ENCODE peak calls at places on chromosomes 7 and 10, in four cellular contexts. X, A, P and M are unnamed samples.

GRCh38 chr10:83562381-83562780 is 576.9 kb upstream of the GHITM start:
- DNase-seq in P (no peak), X (no peak), A (no peak), M (no peak)

GRCh38 chr7:34108150-34108549 is 202.8 kb downstream of the BMPER start:
- DNase-seq in A (no peak), X (no peak), P (no peak), M (no peak)

GRCh38 chr7:51647931-51648351 is 331.3 kb upstream of the COBL start:
- DNase-seq in P (no peak), A (peak; percentile 65), X (no peak), M (peak; percentile 80)

GRCh38 chr7:64867863-64868440 is 35.1 kb upstream of the ZNF273 start:
- DNase-seq in X (no peak), A (no peak), P (no peak), M (no peak)

GRCh38 chr7:28105234-28105633 is 75.4 kb downstream of the JAZF1 start:
- DNase-seq in A (no peak), P (no peak), X (no peak), M (no peak)

GRCh38 chr7:23680417-23681405 is 712 bp downstream of the FAM221A start:
- DNase-seq in X (no peak), P (peak; percentile 60), A (peak; percentile 63), M (no peak)

GRCh38 chr7:150514748-150515222 is at the start of gene GIMAP7:
- DNase-seq in X (no peak), P (no peak), A (no peak), M (no peak)

GRCh38 chr7:98206451-98207330 is 4.5 kb upstream of the BHLHA15 start:
- DNase-seq in P (no peak), A (peak; percentile 8), X (no peak), M (no peak)

GRCh38 chr7:142745783-142746182 is 3.5 kb upstream of the PRSS1 start:
- DNase-seq in A (no peak), X (no peak), P (no peak), M (peak; percentile 30)
- H3K4me3 ChIP-seq in A (no peak overlapping the region), X (no peak overlapping the region), P (no peak overlapping the region), M (no peak overlapping the region)

GRCh38 chr10:30055094-30055701 is 4.2 kb downstream of the JCAD start:
- DNase-seq in P (no peak), X (no peak), A (no peak), M (no peak)
- H3K27ac ChIP-seq in P (peak overlapping the region; percentile 95), X (peak overlapping the region; percentile 76), A (no peak overlapping the region), M (no peak overlapping the region)

DNA sequence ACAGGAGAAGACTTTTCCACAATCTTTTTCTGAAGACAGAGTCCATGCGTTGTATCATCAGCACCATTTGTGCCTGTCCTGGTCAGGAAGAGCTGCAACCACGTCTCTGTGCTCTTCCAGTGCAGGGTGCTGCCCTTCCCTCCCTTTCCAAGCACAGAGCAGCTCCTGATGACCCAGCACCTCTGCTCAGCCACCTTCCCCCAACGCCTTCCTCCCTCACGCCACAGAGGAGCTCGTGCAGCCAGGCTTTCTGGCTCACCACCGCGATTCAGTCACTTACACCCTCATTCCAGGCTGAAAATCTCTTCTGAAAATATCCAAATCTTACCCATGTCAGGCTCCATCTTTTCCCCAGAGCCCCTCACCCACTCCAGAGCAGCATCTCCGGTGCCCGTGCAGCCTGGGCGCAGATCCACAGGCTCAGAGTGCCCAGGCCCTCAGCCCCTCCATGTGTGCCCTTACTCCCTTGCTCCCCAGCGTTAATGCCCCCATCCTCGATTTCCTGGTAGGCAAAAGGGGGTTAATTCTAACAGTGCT is 181.5 kb downstream of the DIP2C start:
- DNase-seq in P (no peak), A (no peak), X (no peak), M (no peak)
- H3K4me3 ChIP-seq in P (no peak overlapping the region), A (no peak overlapping the region), X (no peak overlapping the region), M (no peak overlapping the region)

GRCh38 chr7:74174606-74175082 is 488 bp downstream of the EIF4H start:
- DNase-seq in A (peak; percentile 28), X (no peak), P (peak; percentile 27), M (peak; percentile 75)

GRCh38 chr7:74173866-74174605 is at the start of gene EIF4H:
- DNase-seq in P (peak; percentile 98), X (peak; percentile 84), A (peak; percentile 93), M (peak; percentile 94)

GRCh38 chr7:74173491-74173865 is 678 bp upstream of the EIF4H start:
- DNase-seq in A (no peak), P (no peak), X (no peak), M (no peak)

GRCh38 chr7:74175270-74175803 is 1.2 kb downstream of the EIF4H start:
- DNase-seq in P (no peak), X (no peak), A (no peak), M (no peak)

GRCh38 chr7:74173074-74173473 is 1.1 kb upstream of the EIF4H start:
- DNase-seq in A (no peak), P (no peak), X (no peak), M (no peak)
- H3K27ac ChIP-seq in A (peak overlapping the region; percentile 84), P (peak overlapping the region; percentile 98), X (no peak overlapping the region), M (no peak overlapping the region)

GRCh38 chr7:129713544-129713943 is 102.0 kb downstream of the NRF1 start:
- DNase-seq in A (no peak), P (no peak), X (no peak), M (no peak)
- H3K4me3 ChIP-seq in A (no peak overlapping the region), P (no peak overlapping the region), X (no peak overlapping the region), M (no peak overlapping the region)

DNA sequence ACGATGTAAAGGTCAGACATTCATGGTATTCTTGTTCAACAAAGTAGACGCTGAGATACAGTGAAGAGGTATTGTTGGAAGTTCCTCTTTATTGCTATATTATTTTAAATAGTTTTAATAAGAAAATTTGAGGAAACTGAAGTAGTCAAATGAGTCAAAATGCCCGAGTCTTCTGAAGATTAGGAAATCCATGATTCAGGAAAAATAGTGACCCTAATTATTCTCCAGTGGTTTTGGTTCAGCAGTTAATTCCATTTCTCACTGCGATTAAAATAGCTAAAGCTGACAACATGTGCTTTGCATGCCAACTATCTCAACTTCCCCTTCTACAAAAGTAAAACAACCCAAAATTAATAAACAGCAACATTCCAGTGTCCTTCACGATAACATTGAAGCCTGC is 32.7 kb upstream of the PFKP start:
- DNase-seq in P (no peak), A (no peak), X (no peak), M (no peak)
- H3K27ac ChIP-seq in P (no peak overlapping the region), A (no peak overlapping the region), X (no peak overlapping the region), M (no peak overlapping the region)

GRCh38 chr7:100965051-100965722 is 4.2 kb upstream of the MUC12 start:
- DNase-seq in X (no peak), P (no peak), A (no peak), M (no peak)

GRCh38 chr7:100964630-100965029 is 4.7 kb upstream of the MUC12 start:
- DNase-seq in X (no peak), P (no peak), A (no peak), M (no peak)

GRCh38 chr7:100967292-100967863 is 2.0 kb upstream of the MUC12 start:
- DNase-seq in X (no peak), P (no peak), A (no peak), M (no peak)

GRCh38 chr7:100966542-100967291 is 2.6 kb upstream of the MUC12 start:
- DNase-seq in X (no peak), A (no peak), P (no peak), M (no peak)

DNA sequence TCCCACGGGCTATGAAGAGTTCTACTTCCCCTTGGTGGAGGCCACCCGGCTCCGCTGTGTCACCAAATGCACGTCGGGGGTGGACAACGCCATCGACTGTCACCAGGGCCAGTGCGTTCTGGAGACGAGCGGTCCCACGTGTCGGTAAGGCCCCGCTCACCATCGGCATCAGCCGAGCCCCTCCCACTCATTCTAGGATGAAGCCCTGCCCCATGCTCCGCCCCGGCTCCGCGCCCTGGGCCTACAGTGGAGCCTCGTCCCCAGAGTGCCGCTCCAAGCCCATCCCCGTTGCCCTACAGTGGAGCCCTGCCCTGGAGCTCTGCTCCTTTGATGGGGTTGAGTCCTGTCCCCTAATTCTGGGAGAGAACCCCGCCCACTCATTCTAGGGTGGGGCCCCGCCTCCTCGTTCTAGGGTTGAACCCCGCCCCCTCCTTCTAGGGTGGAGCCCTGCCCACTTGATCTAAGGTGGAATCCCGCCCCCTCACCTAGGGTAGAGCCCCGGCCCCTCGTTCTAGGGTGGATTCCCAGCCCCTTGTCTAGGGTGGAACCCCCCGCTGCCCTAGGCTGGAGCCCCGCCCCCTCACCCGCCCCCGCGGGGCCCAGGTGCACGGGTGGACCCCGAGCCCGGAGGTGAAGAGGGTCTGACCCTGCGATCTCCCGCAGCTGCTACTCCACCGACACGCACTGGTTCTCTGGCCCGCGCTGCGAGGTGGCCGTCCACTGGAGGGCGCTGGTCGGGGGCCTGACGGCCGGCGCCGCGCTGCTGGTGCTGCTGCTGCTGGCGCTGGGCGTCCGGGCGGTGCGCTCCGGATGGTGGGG is 3.4 kb upstream of the MUC12 start:
- DNase-seq in X (no peak), P (peak; percentile 51), A (peak; percentile 38), M (peak; percentile 80)
- H3K4me3 ChIP-seq in X (peak overlapping the region; percentile 61), P (peak overlapping the region; percentile 50), A (peak overlapping the region; percentile 19), M (peak overlapping the region; percentile 15)

GRCh38 chr10:30028452-30029045 is 30.8 kb downstream of the JCAD start:
- DNase-seq in A (no peak), X (no peak), P (no peak), M (no peak)
- H3K27ac ChIP-seq in A (no peak overlapping the region), X (peak overlapping the region; percentile 69), P (peak overlapping the region; percentile 84), M (no peak overlapping the region)

DNA sequence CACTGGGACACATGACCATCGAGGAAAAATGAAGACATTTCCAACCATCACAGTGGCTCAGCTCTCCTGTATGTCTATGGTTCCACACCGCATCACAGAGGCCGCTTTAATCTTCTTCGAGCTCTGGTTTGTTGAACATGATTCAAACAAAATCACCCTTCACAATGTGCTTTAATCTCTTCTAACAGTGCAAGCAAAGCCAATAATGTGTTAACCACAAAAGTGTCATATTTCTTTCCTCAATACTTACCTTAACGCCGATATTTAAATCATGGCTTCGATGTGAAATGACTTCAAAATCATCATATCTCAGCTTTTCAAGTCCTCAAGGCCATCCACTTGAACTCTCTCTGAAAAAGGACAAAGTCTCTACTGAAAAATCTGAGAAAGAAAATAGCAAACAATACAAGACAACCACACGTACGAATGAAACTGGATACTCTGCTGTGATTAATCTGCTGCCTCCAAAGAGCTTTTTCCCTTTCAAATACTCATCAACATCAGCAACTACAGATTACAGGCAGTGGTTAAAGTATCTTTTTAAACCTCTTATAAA is 23.0 kb upstream of the SVIL start:
- DNase-seq in X (no peak), P (no peak), A (no peak), M (no peak)
- H3K4me3 ChIP-seq in X (no peak overlapping the region), P (no peak overlapping the region), A (no peak overlapping the region), M (no peak overlapping the region)